ENCODE peak calls at places on chromosomes 13 and 19, in ten cellular contexts. G is tibial nerve; E is gastrocnemius medialis; O is NB4; N is activated CD8-positive, alpha-beta memory T cell treated with anti-CD3 and anti-CD28 coated beads for 1 hour; Y is lower leg skin; M is Daoy; J is naive thymus-derived CD8-positive, alpha-beta T cell; K is tibial artery; U is T-helper 2 cell. L is an unnamed sample.

GRCh38 chr19:45852941-45853340 is 10.0 kb downstream of the SYMPK start:
- DNase-seq in E (no peak), J (no peak), U (no peak), O (no peak), Y (no peak), G (no peak), K (no peak), N (no peak), M (no peak), L (no peak)

GRCh38 chr19:50658438-50659317 is 9.4 kb downstream of the C19orf81 start:
- DNase-seq in U (no peak), K (no peak), J (peak; percentile 87), Y (peak; percentile 19), G (peak; percentile 16), O (peak; percentile 93), M (peak; percentile 96), E (no peak), N (no peak), L (peak; percentile 44)

GRCh38 chr19:17873661-17874422 is 2.1 kb downstream of the SLC5A5 start:
- DNase-seq in G (no peak), J (peak; percentile 83), E (no peak), Y (no peak), N (peak; percentile 26), K (no peak), O (peak; percentile 39), U (peak; percentile 50), M (peak; percentile 72), L (no peak)

GRCh38 chr19:46386996-46387712 is 26.2 kb downstream of the CCDC8 start:
- DNase-seq in O (peak; percentile 3), M (no peak), K (no peak), N (no peak), G (no peak), E (no peak), U (no peak), Y (no peak), J (no peak), L (no peak)

GRCh38 chr19:10670187-10670586 is 16.0 kb downstream of the ILF3 start:
- DNase-seq in J (no peak), N (no peak), O (no peak), Y (no peak), K (no peak), E (no peak), M (no peak), U (no peak), G (no peak), L (no peak)

GRCh38 chr19:39705578-39706188 is 1.4 kb downstream of the LGALS14 start:
- DNase-seq in M (no peak), J (no peak), Y (no peak), O (peak; percentile 42), G (no peak), K (no peak), U (no peak), E (no peak), N (no peak), L (no peak)

GRCh38 chr13:83197316-83197715 is 685.0 kb downstream of the SLITRK1 start:
- DNase-seq in G (no peak), U (no peak), E (no peak), J (no peak), Y (no peak), O (no peak), K (no peak), N (no peak), M (no peak), L (no peak)

GRCh38 chr13:47862841-47863240 is 138.2 kb downstream of the SUCLA2 start:
- DNase-seq in Y (no peak), E (no peak), U (no peak), O (no peak), G (no peak), K (no peak), M (no peak), J (no peak), N (no peak), L (no peak)

GRCh38 chr13:33845572-33846305 is 27.8 kb downstream of the RFC3 start:
- DNase-seq in N (no peak), M (no peak), O (no peak), G (no peak), U (no peak), K (no peak), E (no peak), J (no peak), Y (no peak), L (no peak)